ENCODE peak calls at places on chromosome 1, in six cellular contexts. W is tibial nerve, Q is endothelial cell, B is left cardiac atrium, A is MM.1S, C is HuH-7. Z is an unnamed sample.

GRCh38 chr1:52907068-52907811 is 14.3 kb downstream of the ECHDC2 start:
- DNase-seq in C (no peak), B (no peak), W (no peak), A (no peak), Q (no peak), Z (no peak)

GRCh38 chr1:27772071-27772470 is 948 bp upstream of the STX12 start:
- DNase-seq in Q (no peak), W (no peak), C (no peak), A (no peak), B (no peak), Z (no peak)

GRCh38 chr1:41650176-41650519 is 165.7 kb upstream of the EDN2 start:
- DNase-seq in C (no peak), A (no peak), Q (no peak), W (no peak), B (peak), Z (no peak)

GRCh38 chr1:33270379-33270778 is 14.1 kb downstream of the ZNF362 start:
- DNase-seq in W (no peak), C (no peak), A (no peak), Q (no peak), B (no peak), Z (no peak)

GRCh38 chr1:205538211-205538840 is 33.9 kb downstream of the CDK18 start:
- DNase-seq in B (no peak), C (no peak), A (no peak), Q (peak), W (no peak), Z (no peak)

GRCh38 chr1:54995013-54995760 is 3.5 kb upstream of the BSND start:
- DNase-seq in Q (no peak), B (no peak), A (no peak), C (no peak), W (no peak), Z (no peak)

GRCh38 chr1:96998466-96998865 is 276.9 kb downstream of the PTBP2 start:
- DNase-seq in B (no peak), A (no peak), Q (no peak), W (no peak), C (no peak), Z (no peak)

GRCh38 chr1:92951141-92951582 is 10.1 kb downstream of the DIPK1A start:
- DNase-seq in B (no peak), W (no peak), A (peak), Q (no peak), C (no peak), Z (no peak)

GRCh38 chr1:234878288-234878687 is 250.3 kb downstream of the TOMM20 start:
- DNase-seq in C (no peak), Q (no peak), A (no peak), W (no peak), B (no peak), Z (no peak)

GRCh38 chr1:21673277-21673780 is 4.2 kb upstream of the RAP1GAP start:
- DNase-seq in A (no peak), C (no peak), B (peak), Q (no peak), W (peak), Z (no peak)

GRCh38 chr1:66253330-66253921 is 280.5 kb upstream of the SGIP1 start:
- DNase-seq in B (no peak), Q (peak), C (peak), W (peak), A (peak), Z (no peak)

GRCh38 chr1:173478099-173478555 is 992 bp downstream of the PRDX6 start:
- DNase-seq in B (peak), C (no peak), Q (peak), A (peak), W (peak), Z (no peak)

GRCh38 chr1:59052194-59052593 is 244.7 kb upstream of the FGGY start:
- DNase-seq in W (no peak), Q (no peak), C (no peak), B (no peak), A (no peak), Z (no peak)

GRCh38 chr1:112026018-112026417 is 36.5 kb upstream of the KCND3 start:
- DNase-seq in C (no peak), W (no peak), B (no peak), A (no peak), Q (no peak), Z (no peak)